ENCODE peak calls at places on chromosome 2, in four cellular contexts. Q is A549, H is K562, N is IMR-90. I is an unnamed sample.

GRCh38 chr2:240032406-240033329 is 2.4 kb upstream of the OR6B2 start:
- DNase-seq in Q (no peak), H (no peak), N (no peak), I (no peak)

GRCh38 chr2:119315241-119315925 is 51.3 kb downstream of the C2orf76 start:
- DNase-seq in Q (no peak), H (no peak), N (no peak), I (no peak)

GRCh38 chr2:158467248-158467647 is 10.5 kb downstream of the PKP4 start:
- DNase-seq in Q (no peak), H (no peak), N (no peak), I (no peak)

GRCh38 chr2:60536716-60537115 is 16.7 kb downstream of the BCL11A start:
- DNase-seq in Q (no peak), H (no peak), N (no peak), I (no peak)

GRCh38 chr2:219234331-219234730 is 4.7 kb downstream of the ANKZF1 start:
- DNase-seq in Q (no peak), H (no peak), N (no peak), I (no peak)

GRCh38 chr2:46863895-46864294 is 51.7 kb downstream of the MCFD2 start:
- DNase-seq in Q (no peak), H (no peak), N (no peak), I (no peak)

GRCh38 chr2:1774929-1775328 is 30.6 kb upstream of the PXDN start:
- DNase-seq in Q (no peak), H (no peak), N (no peak), I (no peak)

GRCh38 chr2:72330673-72331072 is 183.0 kb upstream of the CYP26B1 start:
- DNase-seq in Q (no peak), H (no peak), N (peak; percentile 3), I (no peak)

GRCh38 chr2:85768713-85769112 is 14.9 kb downstream of the ATOH8 start:
- DNase-seq in Q (no peak), H (peak; percentile 39), N (no peak), I (no peak)

GRCh38 chr2:60400462-60400861 is 153.0 kb downstream of the BCL11A start:
- DNase-seq in Q (no peak), H (no peak), N (no peak), I (no peak)

GRCh38 chr2:232129483-232129882 is 168.0 kb downstream of the DIS3L2 start:
- DNase-seq in Q (no peak), H (no peak), N (no peak), I (no peak)

GRCh38 chr2:227325824-227326195 is 759 bp downstream of the MFF start:
- DNase-seq in Q (peak; percentile 37), H (peak; percentile 21), N (peak; percentile 55), I (peak; percentile 50)

GRCh38 chr2:17643031-17643615 is 102.6 kb downstream of the VSNL1 start:
- DNase-seq in Q (peak; percentile 82), H (peak; percentile 64), N (peak; percentile 98), I (no peak)

GRCh38 chr2:205461678-205462665 is 220.3 kb upstream of the NRP2 start:
- DNase-seq in Q (no peak), H (no peak), N (peak; percentile 19), I (no peak)

GRCh38 chr2:48045613-48046012 is 139.3 kb upstream of the FBXO11 start:
- DNase-seq in Q (no peak), H (no peak), N (no peak), I (no peak)

GRCh38 chr2:179311071-179311470 is 46.4 kb upstream of the SESTD1 start:
- DNase-seq in Q (no peak), H (no peak), N (no peak), I (no peak)

GRCh38 chr2:241300000-241300399 is 15.5 kb downstream of the HDLBP start:
- DNase-seq in Q (no peak), H (peak; percentile 30), N (no peak), I (no peak)

GRCh38 chr2:75012080-75012479 is 53.6 kb downstream of the POLE4 start:
- DNase-seq in Q (no peak), H (no peak), N (peak; percentile 22), I (no peak)

GRCh38 chr2:20067992-20068727 is 16.7 kb upstream of the LAPTM4A start:
- DNase-seq in Q (peak; percentile 29), H (no peak), N (peak; percentile 96), I (no peak)

GRCh38 chr2:38763226-38763625 is 12.1 kb upstream of the SRSF7 start:
- DNase-seq in Q (no peak), H (no peak), N (no peak), I (no peak)

GRCh38 chr2:38763728-38764127 is 12.6 kb upstream of the SRSF7 start:
- DNase-seq in Q (no peak), H (no peak), N (no peak), I (no peak)

GRCh38 chr2:38765551-38765950 is 12.5 kb upstream of the GEMIN6 start:
- DNase-seq in Q (no peak), H (no peak), N (peak; percentile 11), I (no peak)

DNA sequence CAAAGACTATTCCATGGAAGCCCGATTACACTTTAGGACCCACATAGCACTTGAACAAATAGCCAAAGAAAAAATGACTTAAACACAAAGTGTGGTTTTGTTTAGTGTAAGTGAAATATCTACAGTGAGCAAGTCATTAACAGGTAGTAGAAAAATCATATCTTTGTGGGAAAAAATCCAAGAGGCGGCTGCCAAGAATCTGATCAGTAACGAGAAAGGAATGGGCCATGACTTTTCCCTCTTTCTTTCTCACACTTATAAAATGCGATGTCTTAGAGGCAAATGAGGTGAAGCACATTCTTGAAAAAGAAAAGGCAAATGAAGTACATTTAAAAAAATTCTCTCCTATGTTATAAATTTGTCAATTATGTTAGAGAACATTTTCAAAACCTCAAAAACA is 12.9 kb upstream of the GEMIN6 start:
- DNase-seq in Q (no peak), H (no peak), N (peak; percentile 79), I (no peak)
- TF ChIP-seq BHLHE40 in Q (no peak), H (no peak), N (no peak), I (no peak)

DNA sequence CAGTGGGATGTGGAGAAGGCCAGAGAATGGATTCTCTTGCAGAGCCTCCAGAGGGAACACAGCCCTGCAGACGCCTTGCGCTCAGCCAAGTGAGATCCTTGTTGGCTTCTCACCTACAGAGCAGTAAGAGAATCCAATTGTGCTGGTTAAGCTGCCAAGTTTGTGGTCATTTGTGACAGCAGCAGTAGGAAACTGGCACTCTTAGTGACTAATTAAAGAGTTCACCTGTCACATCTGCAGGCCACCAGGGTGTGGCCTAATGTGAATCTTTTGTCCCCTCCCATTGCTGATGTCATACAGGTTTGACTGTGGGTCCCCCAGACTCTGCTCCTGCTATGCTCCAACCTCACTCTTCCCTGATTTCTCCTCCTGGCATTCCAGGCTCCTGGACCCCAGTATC is 235.9 kb downstream of the TFCP2L1 start:
- DNase-seq in Q (no peak), H (no peak), N (no peak), I (no peak)
- TF ChIP-seq BHLHE40 in Q (no peak), H (no peak), N (no peak), I (no peak)

GRCh38 chr2:225456619-225457260 is 57.2 kb downstream of the NYAP2 start:
- DNase-seq in Q (no peak), H (no peak), N (no peak), I (no peak)

GRCh38 chr2:225458431-225459117 is 59.1 kb downstream of the NYAP2 start:
- DNase-seq in Q (no peak), H (no peak), N (no peak), I (no peak)

GRCh38 chr2:225454412-225454811 is 54.9 kb downstream of the NYAP2 start:
- DNase-seq in Q (no peak), H (no peak), N (no peak), I (no peak)

GRCh38 chr2:225457462-225457861 is 58.0 kb downstream of the NYAP2 start:
- DNase-seq in Q (no peak), H (no peak), N (no peak), I (no peak)

DNA sequence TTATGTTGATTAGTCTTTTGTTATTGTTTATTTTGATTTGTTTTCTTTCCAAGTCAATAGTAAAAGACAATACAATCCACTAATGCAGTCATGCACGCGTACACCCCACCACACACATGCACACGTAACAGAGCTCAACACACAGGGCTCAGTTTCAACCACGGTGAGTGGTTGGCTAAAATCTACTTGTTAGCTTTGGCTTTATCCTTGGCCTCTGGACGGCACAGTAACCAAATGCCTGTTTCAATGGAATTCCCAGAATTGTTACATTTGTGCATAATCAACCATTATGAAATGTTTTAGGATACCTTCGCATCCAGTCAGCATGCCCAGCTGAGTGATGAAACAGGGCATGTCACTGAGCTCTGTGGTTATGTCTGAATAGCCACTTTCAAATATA is 53.2 kb downstream of the NYAP2 start:
- DNase-seq in Q (no peak), H (no peak), N (no peak), I (no peak)
- TF ChIP-seq BHLHE40 in Q (no peak), H (no peak), N (no peak), I (no peak)

GRCh38 chr2:100820346-100821254 is 661 bp downstream of the NPAS2 start:
- DNase-seq in Q (no peak), H (no peak), N (no peak), I (no peak)
- TF ChIP-seq BHLHE40 in Q (no peak), H (no peak), N (no peak), I (no peak)

GRCh38 chr2:98875081-98875728 is 60.8 kb downstream of the CRACDL start:
- DNase-seq in Q (no peak), H (no peak), N (no peak), I (peak; percentile 2)
- TF ChIP-seq BHLHE40 in Q (no peak), H (no peak), N (no peak), I (no peak)

GRCh38 chr2:186972281-186972970 is 123.5 kb upstream of the ZSWIM2 start:
- DNase-seq in Q (no peak), H (no peak), N (no peak), I (no peak)
- TF ChIP-seq BHLHE40 in Q (no peak), H (no peak), N (no peak), I (no peak)